ENCODE peak calls at places on chromosomes 2 and 18, in seven cellular contexts. T is AG04450, Q is GM23338, P is cardiac fibroblast, B is HFFc6, U is dorsolateral prefrontal cortex, N is IMR-90. X is an unnamed sample.

GRCh38 chr2:161238264-161238558 is 70.0 kb upstream of the PSMD14 start:
- DNase-seq in T (no peak), Q (no peak), P (no peak), B (no peak), U (no peak), N (no peak), X (no peak)

GRCh38 chr2:188551671-188552070 is 260.0 kb downstream of the GULP1 start:
- DNase-seq in T (no peak), Q (no peak), P (peak), B (no peak), U (no peak), N (no peak), X (no peak)

GRCh38 chr2:166193446-166193845 is 65.6 kb upstream of the SCN1A start:
- DNase-seq in T (no peak), Q (no peak), P (no peak), B (no peak), U (no peak), N (no peak), X (no peak)

GRCh38 chr2:33126552-33126951 is 179.8 kb downstream of the LTBP1 start:
- DNase-seq in T (no peak), Q (peak), P (no peak), B (no peak), U (no peak), N (no peak), X (no peak)

GRCh38 chr18:2547477-2548087 is 23.7 kb downstream of the METTL4 start:
- DNase-seq in T (peak), Q (peak), P (peak), B (peak), U (no peak), N (peak), X (no peak)

GRCh38 chr2:187976259-187976658 is 315.4 kb upstream of the GULP1 start:
- DNase-seq in T (no peak), Q (no peak), P (no peak), B (no peak), U (no peak), N (no peak), X (no peak)

GRCh38 chr2:70985283-70985688 is 6.9 kb downstream of the ANKRD53 start:
- DNase-seq in T (no peak), Q (no peak), P (no peak), B (no peak), U (peak), N (no peak), X (no peak)

GRCh38 chr2:208807756-208808155 is 401.2 kb downstream of the PTH2R start:
- DNase-seq in T (no peak), Q (no peak), P (no peak), B (no peak), U (no peak), N (no peak), X (no peak)

GRCh38 chr2:85893428-85894258 is 4.9 kb upstream of the ST3GAL5 start:
- DNase-seq in T (no peak), Q (no peak), P (peak), B (peak), U (no peak), N (peak), X (peak)

GRCh38 chr2:121255363-121255762 is 29.6 kb downstream of the TFCP2L1 start:
- DNase-seq in T (no peak), Q (no peak), P (no peak), B (no peak), U (no peak), N (no peak), X (no peak)

GRCh38 chr2:144414324-144414845 is 105.5 kb downstream of the ZEB2 start:
- DNase-seq in T (peak), Q (no peak), P (peak), B (peak), U (no peak), N (peak), X (no peak)

GRCh38 chr2:64704996-64705395 is 51.3 kb upstream of the SERTAD2 start:
- DNase-seq in T (no peak), Q (no peak), P (no peak), B (no peak), U (no peak), N (no peak), X (no peak)

GRCh38 chr2:55099878-55100820 is 49.9 kb upstream of the RTN4 start:
- DNase-seq in T (no peak), Q (no peak), P (peak), B (peak), U (no peak), N (peak), X (no peak)

GRCh38 chr2:217099561-217099960 is 239.7 kb upstream of the TNP1 start:
- DNase-seq in T (no peak), Q (no peak), P (peak), B (no peak), U (no peak), N (no peak), X (no peak)

DNA sequence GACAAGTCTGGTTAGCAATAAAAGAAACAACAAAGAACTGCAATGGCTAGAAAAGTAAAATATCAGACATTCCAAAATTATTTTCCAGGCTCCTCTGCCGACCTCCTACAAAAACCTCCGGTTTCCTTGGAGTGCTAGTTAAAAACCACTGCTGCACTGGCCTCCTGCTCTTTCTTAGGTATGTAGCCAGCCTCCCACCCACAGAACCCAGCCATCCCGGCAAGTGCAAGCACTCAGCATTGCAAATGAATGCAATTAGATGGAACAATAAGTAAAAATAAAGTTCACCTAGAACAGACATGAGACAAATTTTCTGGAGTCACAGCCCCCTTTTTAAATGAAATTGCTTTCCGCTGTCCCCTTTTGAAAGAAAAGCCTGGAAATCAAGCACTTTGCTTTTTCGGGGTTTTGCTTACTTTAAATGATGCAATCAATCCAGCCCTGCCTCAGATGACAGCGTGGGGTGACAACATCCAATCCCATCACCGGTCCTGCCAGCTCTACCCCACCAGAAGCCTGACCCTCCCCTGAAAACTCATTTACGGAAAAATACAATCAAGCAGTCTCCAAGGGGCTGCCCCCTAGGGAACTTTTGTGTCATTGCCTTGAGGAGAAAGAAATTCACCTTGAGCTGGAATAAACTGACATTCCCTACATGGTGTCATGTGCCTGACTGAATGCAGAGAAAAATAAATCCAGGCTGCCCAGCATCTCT is 199.8 kb downstream of the EPHA4 start:
- DNase-seq in T (no peak), Q (peak), P (no peak), B (no peak), U (no peak), N (no peak), X (no peak)
- TF ChIP-seq CTCF in T (peak), Q (peak), P (no peak), B (peak), U (peak), N (peak), X (no peak)

GRCh38 chr2:172113617-172114016 is 10.9 kb upstream of the DLX2 start:
- DNase-seq in T (no peak), Q (peak), P (peak), B (peak), U (no peak), N (peak), X (no peak)
- TF ChIP-seq CTCF in T (peak), Q (peak), P (no peak), B (peak), U (peak), N (peak), X (no peak)

GRCh38 chr2:100029460-100029859 is 112.9 kb downstream of the AFF3 start:
- DNase-seq in T (no peak), Q (peak), P (no peak), B (no peak), U (no peak), N (no peak), X (no peak)
- TF ChIP-seq CTCF in T (no peak), Q (peak), P (peak), B (peak), U (no peak), N (no peak), X (no peak)

DNA sequence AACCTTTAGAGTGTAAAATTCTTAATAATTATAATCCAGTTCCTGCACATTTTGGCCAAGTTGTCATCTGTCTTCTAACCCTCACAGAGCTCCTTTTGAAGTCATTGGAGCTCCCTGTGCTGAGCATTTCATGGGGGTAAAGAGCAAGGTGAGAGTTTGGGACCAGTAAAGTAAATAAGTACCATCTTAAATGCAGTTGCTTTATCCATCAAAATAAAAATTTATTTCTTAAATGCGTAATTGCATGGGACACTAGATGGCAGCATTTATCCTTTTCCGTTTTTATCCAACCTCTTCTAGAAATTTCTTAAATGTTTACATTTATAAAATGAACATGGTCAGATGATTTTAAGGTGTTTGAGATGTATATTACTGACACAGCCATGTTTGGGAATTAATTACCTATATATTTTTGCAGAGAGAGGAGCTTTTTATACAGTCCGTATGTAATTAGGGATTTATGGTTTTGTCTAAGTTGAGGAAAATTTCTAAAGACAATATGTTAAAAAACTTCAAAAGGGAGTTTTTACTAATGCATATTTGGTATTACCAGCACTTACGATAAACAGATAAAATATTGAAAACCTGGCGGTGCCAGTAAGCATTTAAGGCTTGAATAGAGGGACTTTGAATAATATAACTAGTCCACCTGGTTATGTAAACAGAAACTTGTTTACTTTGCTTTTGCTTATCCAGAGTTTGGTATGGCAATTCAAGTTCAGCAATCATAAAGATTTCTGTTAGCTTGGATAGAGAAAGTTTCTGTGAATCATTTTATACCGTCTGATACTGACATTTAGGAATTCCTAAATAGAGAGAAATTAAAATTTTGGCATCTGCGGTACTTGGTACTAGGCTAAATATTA is 54.5 kb downstream of the ACSL3 start:
- DNase-seq in T (no peak), Q (no peak), P (peak), B (peak), U (no peak), N (peak), X (no peak)
- TF ChIP-seq CTCF in T (peak), Q (peak), P (peak), B (peak), U (peak), N (peak), X (no peak)

GRCh38 chr2:205041472-205042130 is 496.3 kb downstream of the PARD3B start:
- DNase-seq in T (no peak), Q (no peak), P (no peak), B (no peak), U (no peak), N (no peak), X (no peak)

GRCh38 chr2:205051417-205051816 is 506.1 kb downstream of the PARD3B start:
- DNase-seq in T (no peak), Q (no peak), P (no peak), B (no peak), U (no peak), N (no peak), X (no peak)

GRCh38 chr2:205043285-205043684 is 498.0 kb downstream of the PARD3B start:
- DNase-seq in T (no peak), Q (no peak), P (no peak), B (no peak), U (no peak), N (no peak), X (no peak)

GRCh38 chr2:205052781-205053180 is 507.5 kb downstream of the PARD3B start:
- DNase-seq in T (no peak), Q (no peak), P (no peak), B (no peak), U (no peak), N (no peak), X (no peak)

GRCh38 chr2:205047273-205047839 is 502.1 kb downstream of the PARD3B start:
- DNase-seq in T (no peak), Q (peak), P (no peak), B (no peak), U (no peak), N (no peak), X (no peak)
- TF ChIP-seq CTCF in T (no peak), Q (peak), P (no peak), B (no peak), U (no peak), N (no peak), X (no peak)

GRCh38 chr2:106705877-106706276 is 180.1 kb downstream of the ST6GAL2 start:
- DNase-seq in T (no peak), Q (no peak), P (no peak), B (no peak), U (no peak), N (no peak), X (no peak)
- TF ChIP-seq CTCF in T (no peak), Q (no peak), P (no peak), B (no peak), U (no peak), N (no peak), X (no peak)

GRCh38 chr18:76847926-76848325 is 25.6 kb downstream of the ZNF236 start:
- DNase-seq in T (no peak), Q (peak), P (no peak), B (no peak), U (no peak), N (no peak), X (no peak)
- TF ChIP-seq CTCF in T (peak), Q (peak), P (peak), B (peak), U (no peak), N (no peak), X (no peak)

GRCh38 chr2:101332885-101333766 is 24.6 kb upstream of the RNF149 start:
- DNase-seq in T (no peak), Q (peak), P (no peak), B (no peak), U (no peak), N (no peak), X (no peak)
- TF ChIP-seq CTCF in T (no peak), Q (peak), P (no peak), B (no peak), U (no peak), N (no peak), X (no peak)

DNA sequence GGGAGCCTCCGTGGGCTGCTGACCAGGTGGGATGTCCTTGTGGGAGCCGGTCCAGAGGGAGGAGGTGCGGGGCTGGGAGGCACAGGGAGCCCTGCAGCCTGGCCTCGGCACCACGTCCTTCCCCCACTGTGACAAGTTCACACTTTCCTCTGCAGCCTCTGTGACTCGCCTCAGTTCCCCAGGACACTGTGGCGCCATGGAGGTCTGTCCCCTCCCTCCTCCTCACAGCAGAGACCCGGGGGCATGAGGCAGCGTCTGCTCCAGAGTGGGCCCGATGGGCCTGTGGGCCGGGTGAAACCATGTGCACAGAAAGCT is 27.3 kb upstream of the KCNG2 start:
- DNase-seq in T (no peak), Q (no peak), P (no peak), B (no peak), U (no peak), N (no peak), X (no peak)
- TF ChIP-seq CTCF in T (no peak), Q (no peak), P (no peak), B (no peak), U (no peak), N (no peak), X (no peak)

X was measured in omental fat pad.